ENCODE peak calls at places on chromosomes 16 and 17, in eight cellular contexts. Z, V, E, J, U, W, B and G are unnamed samples.

GRCh38 chr16:66923866-66924265 is 1.5 kb downstream of the RRAD start:
- DNase-seq in Z (no peak), V (no peak), E (no peak), J (no peak), U (no peak), W (no peak), B (no peak), G (no peak)

GRCh38 chr17:71765437-71765836 is 355.4 kb upstream of the SOX9 start:
- DNase-seq in Z (no peak), V (no peak), E (no peak), J (no peak), U (peak), W (no peak), B (peak), G (no peak)

GRCh38 chr17:67629963-67630320 is 87.8 kb upstream of the NOL11 start:
- DNase-seq in Z (no peak), V (peak), E (no peak), J (no peak), U (no peak), W (no peak), B (peak), G (no peak)

GRCh38 chr17:75908201-75908600 is 3.5 kb upstream of the MRPL38 start:
- DNase-seq in Z (no peak), V (no peak), E (no peak), J (no peak), U (peak), W (no peak), B (no peak), G (no peak)

GRCh38 chr17:63622571-63623390 is 564 bp downstream of the MAP3K3 start:
- DNase-seq in Z (peak), V (peak), E (peak), J (peak), U (peak), W (peak), B (peak), G (peak)

GRCh38 chr17:8867361-8867981 is at the start of gene PIK3R6:
- DNase-seq in Z (no peak), V (no peak), E (peak), J (peak), U (no peak), W (no peak), B (no peak), G (no peak)

GRCh38 chr16:57689772-57690558 is 4.6 kb upstream of the DRC7 start:
- DNase-seq in Z (no peak), V (no peak), E (peak), J (no peak), U (no peak), W (peak), B (no peak), G (peak)

GRCh38 chr16:4011225-4011939 is 104.9 kb downstream of the ADCY9 start:
- DNase-seq in Z (no peak), V (no peak), E (no peak), J (no peak), U (no peak), W (no peak), B (no peak), G (no peak)

GRCh38 chr16:21167360-21167759 is 8.9 kb downstream of the LDAF1 start:
- DNase-seq in Z (no peak), V (no peak), E (no peak), J (no peak), U (no peak), W (no peak), B (peak), G (no peak)

GRCh38 chr17:48843172-48843900 is 12.5 kb downstream of the CALCOCO2 start:
- DNase-seq in Z (no peak), V (no peak), E (no peak), J (no peak), U (no peak), W (no peak), B (peak), G (no peak)

GRCh38 chr16:72932677-72933335 is 115.1 kb downstream of the ZFHX3 start:
- DNase-seq in Z (no peak), V (no peak), E (no peak), J (no peak), U (no peak), W (peak), B (no peak), G (no peak)

GRCh38 chr16:17470002-17470870 is 524 bp downstream of the XYLT1 start:
- DNase-seq in Z (no peak), V (no peak), E (peak), J (no peak), U (peak), W (no peak), B (no peak), G (peak)

GRCh38 chr16:48613061-48613957 is 3.3 kb upstream of the N4BP1 start:
- DNase-seq in Z (peak), V (peak), E (peak), J (no peak), U (peak), W (no peak), B (peak), G (no peak)

GRCh38 chr16:68512742-68513141 is 26.3 kb upstream of the ZFP90 start:
- DNase-seq in Z (no peak), V (no peak), E (no peak), J (no peak), U (no peak), W (no peak), B (no peak), G (no peak)

GRCh38 chr16:20660325-20660724 is 37.2 kb downstream of the ACSM1 start:
- DNase-seq in Z (peak), V (no peak), E (no peak), J (no peak), U (no peak), W (no peak), B (no peak), G (no peak)

GRCh38 chr16:4214215-4214621 is 27.7 kb downstream of the SRL start:
- DNase-seq in Z (peak), V (peak), E (peak), J (no peak), U (peak), W (no peak), B (peak), G (no peak)

GRCh38 chr17:31496601-31497000 is 105.1 kb downstream of the RAB11FIP4 start:
- DNase-seq in Z (no peak), V (no peak), E (no peak), J (no peak), U (no peak), W (no peak), B (no peak), G (no peak)

GRCh38 chr17:31496097-31496496 is 104.6 kb downstream of the RAB11FIP4 start:
- DNase-seq in Z (no peak), V (no peak), E (no peak), J (no peak), U (no peak), W (no peak), B (no peak), G (no peak)

GRCh38 chr17:31494259-31495048 is 103.0 kb downstream of the RAB11FIP4 start:
- DNase-seq in Z (peak), V (no peak), E (peak), J (no peak), U (peak), W (no peak), B (no peak), G (no peak)

GRCh38 chr17:31493656-31494155 is 102.2 kb downstream of the RAB11FIP4 start:
- DNase-seq in Z (no peak), V (no peak), E (no peak), J (no peak), U (peak), W (no peak), B (no peak), G (no peak)

DNA sequence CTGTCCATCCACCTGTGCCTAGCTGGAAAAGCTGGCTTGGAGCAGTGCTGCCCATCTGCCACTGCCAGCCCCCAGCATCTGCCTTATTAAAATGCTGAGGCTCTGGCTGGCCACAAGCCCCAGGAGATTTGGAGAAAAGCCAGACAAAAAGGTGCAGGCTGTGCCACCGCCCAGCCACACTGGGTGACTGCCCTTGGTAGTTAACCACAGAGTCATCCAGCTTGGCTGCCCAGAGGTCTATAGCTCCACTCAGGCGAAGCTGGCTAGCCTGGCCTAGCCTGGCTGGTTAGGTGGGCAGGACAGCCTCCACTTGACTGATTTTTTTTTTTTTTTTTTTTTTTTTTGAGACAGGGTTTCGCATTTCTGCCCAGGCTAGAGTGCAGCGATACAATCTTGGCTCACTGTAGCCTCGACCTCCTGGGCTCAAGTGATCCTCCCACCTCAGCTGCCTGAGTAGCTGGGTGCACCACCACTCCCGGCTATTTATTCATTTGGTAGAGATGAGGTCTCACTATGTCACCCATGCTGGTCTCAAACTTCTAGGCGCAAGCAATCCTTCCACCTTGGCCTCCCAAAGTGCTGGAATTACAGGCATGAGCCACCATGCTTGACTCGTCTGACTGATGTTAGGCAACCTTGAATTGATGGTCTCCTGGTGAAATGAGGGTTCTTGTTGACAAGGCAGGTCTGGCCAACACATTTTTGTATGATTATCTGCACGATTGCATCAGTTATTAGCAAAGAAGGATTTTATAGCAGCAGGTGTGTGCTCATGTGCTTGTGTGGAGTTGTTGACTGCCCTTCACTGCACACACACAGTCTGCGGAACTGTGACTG is 103.8 kb downstream of the RAB11FIP4 start:
- DNase-seq in Z (peak), V (no peak), E (peak), J (no peak), U (peak), W (no peak), B (no peak), G (peak)
- H3K27ac ChIP-seq in Z (peak), V (peak), E (peak), J (no peak), U (peak), W (no peak), B (no peak), G (peak)

GRCh38 chr16:2007081-2007836 is 2.4 kb downstream of the ZNF598 start:
- DNase-seq in Z (no peak), V (no peak), E (no peak), J (no peak), U (no peak), W (no peak), B (no peak), G (no peak)

GRCh38 chr16:2009302-2009711 is 314 bp downstream of the ZNF598 start:
- DNase-seq in Z (no peak), V (no peak), E (no peak), J (no peak), U (no peak), W (no peak), B (no peak), G (peak)

GRCh38 chr16:2008631-2009301 is 855 bp downstream of the ZNF598 start:
- DNase-seq in Z (no peak), V (peak), E (no peak), J (no peak), U (no peak), W (no peak), B (peak), G (peak)

GRCh38 chr16:2006317-2006716 is 3.3 kb downstream of the ZNF598 start:
- DNase-seq in Z (no peak), V (no peak), E (no peak), J (no peak), U (no peak), W (no peak), B (no peak), G (no peak)

GRCh38 chr16:2008009-2008526 is 1.6 kb downstream of the ZNF598 start:
- DNase-seq in Z (no peak), V (no peak), E (peak), J (no peak), U (peak), W (no peak), B (peak), G (no peak)
- TF ChIP-seq POLR2A in Z (no peak), V (no peak), E (peak), J (no peak), U (peak), W (no peak), B (no peak), G (no peak)

DNA sequence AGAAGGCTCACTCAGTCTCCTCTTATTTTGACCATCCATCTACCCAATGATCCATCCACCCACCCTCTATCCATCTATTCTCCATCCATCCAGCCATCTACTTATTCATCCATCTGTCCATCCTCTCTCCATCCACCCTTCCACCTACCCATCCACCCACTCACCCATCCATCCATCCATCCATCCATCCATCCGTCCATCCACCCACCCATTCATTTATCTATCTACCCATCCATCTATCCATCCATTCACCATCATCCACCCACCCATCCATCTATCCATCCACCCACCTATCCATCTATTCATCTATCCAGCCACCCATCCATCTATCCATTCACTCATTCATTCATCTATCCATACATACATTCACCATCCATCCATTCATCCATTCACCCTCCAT is 45.8 kb upstream of the PLCG2 start:
- DNase-seq in Z (no peak), V (no peak), E (no peak), J (no peak), U (no peak), W (no peak), B (no peak), G (no peak)
- H3K27ac ChIP-seq in Z (no peak), V (no peak), E (no peak), J (no peak), U (no peak), W (no peak), B (no peak), G (no peak)

GRCh38 chr16:81276323-81276722 is 37.8 kb downstream of the BCO1 start:
- DNase-seq in Z (no peak), V (no peak), E (no peak), J (no peak), U (no peak), W (no peak), B (no peak), G (no peak)
- TF ChIP-seq POLR2A in Z (no peak), V (no peak), E (no peak), J (no peak), U (no peak), W (no peak), B (no peak), G (no peak)